ENCODE peak calls at places on chromosome 21, in five cellular contexts. R, Y, E, Z and C are unnamed samples.

GRCh38 chr21:33232640-33233039 is 2.9 kb downstream of the IFNAR2 start:
- DNase-seq in R (no peak), Y (no peak), E (no peak), Z (no peak), C (no peak)

GRCh38 chr21:17679002-17679600 is 66.4 kb upstream of the BTG3 start:
- DNase-seq in R (peak; percentile 24), Y (no peak), E (no peak), Z (no peak), C (no peak)

GRCh38 chr21:34602061-34602460 is 12.9 kb downstream of the RCAN1 start:
- DNase-seq in R (no peak), Y (no peak), E (no peak), Z (peak; percentile 16), C (no peak)

GRCh38 chr21:21688877-21689276 is 690.7 kb downstream of the NCAM2 start:
- DNase-seq in R (no peak), Y (no peak), E (no peak), Z (no peak), C (no peak)

GRCh38 chr21:33380483-33380998 is 22.7 kb upstream of the IFNGR2 start:
- DNase-seq in R (peak; percentile 76), Y (peak; percentile 94), E (peak; percentile 66), Z (peak; percentile 97), C (peak; percentile 87)

GRCh38 chr21:33858672-33859372 is 56.8 kb downstream of the ATP5PO start:
- DNase-seq in R (no peak), Y (peak; percentile 29), E (no peak), Z (no peak), C (no peak)

GRCh38 chr21:25080706-25081495 is 526.4 kb downstream of the MRPL39 start:
- DNase-seq in R (no peak), Y (no peak), E (no peak), Z (no peak), C (no peak)

GRCh38 chr21:41507521-41508414 is at the start of gene TMPRSS2:
- DNase-seq in R (no peak), Y (no peak), E (no peak), Z (no peak), C (peak; percentile 86)

GRCh38 chr21:34544032-34544496 is 32.1 kb upstream of the KCNE1 start:
- DNase-seq in R (peak; percentile 79), Y (peak; percentile 64), E (no peak), Z (peak; percentile 88), C (peak; percentile 74)

GRCh38 chr21:35933466-35933865 is 126.9 kb downstream of the SETD4 start:
- DNase-seq in R (peak; percentile 70), Y (peak; percentile 82), E (no peak), Z (peak; percentile 76), C (peak; percentile 16)

GRCh38 chr21:41479686-41480085 is 28.3 kb downstream of the TMPRSS2 start:
- DNase-seq in R (no peak), Y (no peak), E (no peak), Z (no peak), C (no peak)

GRCh38 chr21:29529139-29529538 is 230.4 kb downstream of the BACH1 start:
- DNase-seq in R (no peak), Y (no peak), E (no peak), Z (no peak), C (no peak)
- H3K4me3 ChIP-seq in R (no peak overlapping the region), Y (no peak overlapping the region), E (no peak overlapping the region), Z (no peak overlapping the region), C (no peak overlapping the region)

GRCh38 chr21:42639646-42640152 is 13.7 kb upstream of the PDE9A start:
- DNase-seq in R (no peak), Y (no peak), E (no peak), Z (no peak), C (peak; percentile 40)

GRCh38 chr21:42640486-42640885 is 12.9 kb upstream of the PDE9A start:
- DNase-seq in R (no peak), Y (no peak), E (no peak), Z (no peak), C (peak; percentile 91)

GRCh38 chr21:42644223-42645208 is 8.9 kb upstream of the PDE9A start:
- DNase-seq in R (no peak), Y (no peak), E (no peak), Z (no peak), C (no peak)

GRCh38 chr21:42642219-42642745 is 11.1 kb upstream of the PDE9A start:
- DNase-seq in R (no peak), Y (no peak), E (no peak), Z (no peak), C (peak; percentile 15)

GRCh38 chr21:42641311-42642218 is 11.9 kb upstream of the PDE9A start:
- DNase-seq in R (no peak), Y (no peak), E (no peak), Z (no peak), C (peak; percentile 30)
- H3K36me3 ChIP-seq in R (no peaks in the 10 kb centered on the region), Y (no peaks in the 10 kb centered on the region), E (no peaks in the 10 kb centered on the region), Z (no peaks in the 10 kb centered on the region), C (no peaks in the 10 kb centered on the region)

GRCh38 chr21:44261191-44261631 is 486 bp downstream of the DNMT3L start:
- DNase-seq in R (no peak), Y (no peak), E (no peak), Z (peak; percentile 36), C (peak; percentile 27)
- H3K4me1 ChIP-seq in R (no peaks in the 10 kb centered on the region), Y (no peaks in the 10 kb centered on the region), E (no peaks in the 10 kb centered on the region), Z (no peaks in the 10 kb centered on the region), C (no peaks in the 10 kb centered on the region)

DNA sequence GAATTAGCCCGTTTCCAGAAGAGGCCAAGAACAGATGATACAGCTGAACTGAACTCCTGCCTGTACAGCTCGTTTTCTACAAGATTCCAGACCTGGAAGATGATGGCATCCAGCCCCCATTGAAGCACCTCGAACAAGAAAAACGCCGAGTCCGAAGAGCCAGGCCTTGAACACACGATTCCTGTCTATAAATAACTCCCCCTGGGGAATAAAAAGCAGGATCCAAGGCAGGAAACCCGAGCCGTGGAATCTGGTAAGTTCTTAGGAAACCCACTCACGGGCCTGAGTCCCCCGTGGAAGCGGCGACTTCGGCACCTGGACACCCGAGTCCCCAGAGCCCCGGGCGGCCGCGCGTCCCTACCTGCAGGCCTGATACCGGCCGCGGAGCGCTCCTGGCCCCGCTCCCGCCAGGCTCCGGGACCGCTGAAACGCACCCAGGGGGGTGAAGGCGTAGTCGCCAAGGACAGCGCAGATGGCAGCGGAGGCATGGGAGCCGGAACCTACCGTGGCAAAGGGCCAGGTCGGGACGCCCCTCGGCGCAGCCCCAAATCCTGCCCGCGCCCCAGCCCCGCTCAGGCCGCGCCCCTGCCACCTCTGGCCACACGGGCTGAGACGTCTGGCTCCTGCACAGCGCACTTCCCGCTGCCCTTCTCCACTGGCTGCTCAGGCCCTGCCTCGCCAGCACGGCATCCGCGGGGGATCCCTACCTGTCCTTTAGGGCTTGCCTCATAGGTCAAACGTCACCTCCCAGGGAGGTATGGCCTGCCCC is 14.0 kb upstream of the HLCS start:
- DNase-seq in R (no peak), Y (no peak), E (no peak), Z (no peak), C (peak; percentile 32)
- H3K4me3 ChIP-seq in R (peak overlapping the region; percentile 40), Y (peak overlapping the region; percentile 62), E (peak overlapping the region; percentile 1), Z (no peak overlapping the region), C (no peak overlapping the region)

GRCh38 chr21:45995686-45996179 is 14.2 kb downstream of the COL6A1 start:
- DNase-seq in R (no peak), Y (no peak), E (no peak), Z (no peak), C (peak; percentile 34)
- H3K36me3 ChIP-seq in R (no peaks in the 10 kb centered on the region), Y (peaks cover 97% of the 10 kb centered on the region), E (no peaks in the 10 kb centered on the region), Z (peaks cover 64% of the 10 kb centered on the region), C (no peaks in the 10 kb centered on the region)

GRCh38 chr21:44950351-44950750 is 10.5 kb downstream of the SLX9 start:
- DNase-seq in R (no peak), Y (no peak), E (no peak), Z (no peak), C (no peak)
- H3K4me1 ChIP-seq in R (no peaks in the 10 kb centered on the region), Y (peaks cover 5% of the 10 kb centered on the region), E (peaks cover 6% of the 10 kb centered on the region), Z (no peaks in the 10 kb centered on the region), C (peaks cover 4% of the 10 kb centered on the region)

DNA sequence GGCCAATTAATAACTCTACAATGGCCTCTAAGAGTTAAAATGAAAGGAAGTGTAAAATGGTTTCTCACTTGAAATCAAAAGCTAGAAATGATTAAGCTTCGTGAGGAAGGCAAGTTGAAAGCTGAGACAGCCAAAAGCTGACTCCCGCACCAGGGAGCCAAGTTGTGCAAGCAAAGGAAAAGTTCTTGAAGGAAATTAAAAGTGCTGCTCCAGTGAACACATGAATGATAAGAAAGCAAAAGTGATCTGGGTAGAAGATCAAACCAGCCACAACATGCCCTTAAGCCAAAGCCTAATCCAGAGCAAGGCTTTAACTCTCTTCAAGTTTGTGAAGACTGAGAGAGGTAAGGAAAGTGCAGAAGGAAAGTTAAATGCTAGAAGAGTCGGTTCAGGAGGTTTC is 22.7 kb downstream of the CYYR1 start:
- DNase-seq in R (no peak), Y (no peak), E (no peak), Z (no peak), C (no peak)
- H3K4me3 ChIP-seq in R (no peak overlapping the region), Y (no peak overlapping the region), E (no peak overlapping the region), Z (no peak overlapping the region), C (no peak overlapping the region)

GRCh38 chr21:38820471-38821239 is 14.9 kb downstream of the ETS2 start:
- DNase-seq in R (no peak), Y (no peak), E (no peak), Z (no peak), C (peak; percentile 63)

GRCh38 chr21:38822754-38823374 is 17.1 kb downstream of the ETS2 start:
- DNase-seq in R (no peak), Y (no peak), E (no peak), Z (no peak), C (peak; percentile 42)

GRCh38 chr21:38821959-38822682 is 16.4 kb downstream of the ETS2 start:
- DNase-seq in R (no peak), Y (no peak), E (no peak), Z (no peak), C (no peak)

GRCh38 chr21:38819719-38820147 is 14.0 kb downstream of the ETS2 start:
- DNase-seq in R (no peak), Y (no peak), E (no peak), Z (peak; percentile 94), C (no peak)

GRCh38 chr21:38821248-38821647 is 15.5 kb downstream of the ETS2 start:
- DNase-seq in R (no peak), Y (no peak), E (no peak), Z (no peak), C (no peak)
- H3K36me3 ChIP-seq in R (no peaks in the 10 kb centered on the region), Y (peaks cover 79% of the 10 kb centered on the region), E (peaks cover 68% of the 10 kb centered on the region), Z (peaks cover 97% of the 10 kb centered on the region), C (peaks cover 6% of the 10 kb centered on the region)